ENCODE peak calls at places on chromosomes 3 and 15, in four cellular contexts. B is HCT116, L is HepG2, H is K562. T is an unnamed sample.

GRCh38 chr3:138395865-138396751 is 38.3 kb upstream of the ESYT3 start:
- DNase-seq in L (no peak), H (no peak), B (no peak), T (no peak)

GRCh38 chr15:75995611-75996010 is 16.6 kb downstream of the NRG4 start:
- DNase-seq in L (no peak), H (no peak), B (no peak), T (no peak)

GRCh38 chr3:111636506-111636905 is 41.4 kb upstream of the ZBED2 start:
- DNase-seq in B (no peak), H (no peak), L (no peak), T (no peak)

GRCh38 chr15:64809649-64810498 is 15.6 kb downstream of the PIF1 start:
- DNase-seq in B (peak), H (peak), L (peak), T (peak)

GRCh38 chr3:126128504-126129407 is 44.8 kb upstream of the SLC41A3 start:
- DNase-seq in H (no peak), B (no peak), L (no peak), T (no peak)

GRCh38 chr15:57444877-57445513 is 68.7 kb downstream of the CGNL1 start:
- DNase-seq in H (no peak), B (no peak), L (no peak), T (no peak)

GRCh38 chr15:29233566-29233965 is 36.1 kb downstream of the NSMCE3 start:
- DNase-seq in B (no peak), L (no peak), H (no peak), T (no peak)

GRCh38 chr3:132417695-132418520 is 606 bp downstream of the DNAJC13 start:
- DNase-seq in B (no peak), L (peak), H (peak), T (peak)

GRCh38 chr3:123834631-123835030 is 49.5 kb downstream of the MYLK start:
- DNase-seq in B (no peak), H (no peak), L (no peak), T (no peak)

GRCh38 chr3:53502737-53503136 is 8.3 kb downstream of the CACNA1D start:
- DNase-seq in L (no peak), H (no peak), B (no peak), T (no peak)

GRCh38 chr15:92158426-92158825 is 235.3 kb upstream of the ST8SIA2 start:
- DNase-seq in L (no peak), B (peak), H (no peak), T (peak)

GRCh38 chr3:13281657-13282527 is 138.2 kb downstream of the NUP210 start:
- DNase-seq in L (peak), H (peak), B (no peak), T (no peak)

GRCh38 chr3:181276358-181276896 is 286.9 kb upstream of the DNAJC19 start:
- DNase-seq in H (no peak), L (no peak), B (no peak), T (no peak)

GRCh38 chr15:78194568-78194925 is 39.8 kb downstream of the ACSBG1 start:
- DNase-seq in L (no peak), H (peak), B (no peak), T (no peak)

GRCh38 chr15:63915209-63915887 is 81.6 kb upstream of the HERC1 start:
- DNase-seq in B (no peak), L (no peak), H (no peak), T (no peak)

GRCh38 chr3:172208586-172209332 is 169.4 kb downstream of the FNDC3B start:
- DNase-seq in H (no peak), B (no peak), L (no peak), T (no peak)

GRCh38 chr15:71807125-71807629 is 3.2 kb upstream of the NR2E3 start:
- DNase-seq in L (no peak), H (no peak), B (no peak), T (no peak)

GRCh38 chr3:17738921-17739320 is 3.5 kb downstream of the TBC1D5 start:
- DNase-seq in B (no peak), H (no peak), L (no peak), T (no peak)

GRCh38 chr15:76987896-76988860 is 6.7 kb upstream of the PSTPIP1 start:
- DNase-seq in H (peak), B (no peak), L (no peak), T (no peak)

GRCh38 chr15:100670505-100671021 is 68.2 kb downstream of the ASB7 start:
- DNase-seq in H (no peak), B (no peak), L (no peak), T (no peak)

GRCh38 chr3:161295325-161295724 is 74.2 kb downstream of the NMD3 start:
- DNase-seq in B (no peak), H (no peak), L (peak), T (no peak)

GRCh38 chr3:190701096-190701532 is 161.4 kb downstream of the GMNC start:
- DNase-seq in B (peak), H (no peak), L (peak), T (peak)

GRCh38 chr15:51274956-51275355 is 63.4 kb downstream of the CYP19A1 start:
- DNase-seq in B (no peak), H (no peak), L (no peak), T (no peak)

GRCh38 chr3:32401541-32402052 is 9.9 kb downstream of the CMTM7 start:
- DNase-seq in L (peak), B (no peak), H (no peak), T (peak)

GRCh38 chr3:32401141-32401540 is 9.5 kb downstream of the CMTM7 start:
- DNase-seq in L (peak), B (no peak), H (no peak), T (no peak)

GRCh38 chr3:32398531-32398930 is 6.9 kb downstream of the CMTM7 start:
- DNase-seq in H (no peak), B (no peak), L (no peak), T (no peak)

GRCh38 chr3:32395451-32395970 is 3.9 kb downstream of the CMTM7 start:
- DNase-seq in L (no peak), B (no peak), H (no peak), T (no peak)

DNA sequence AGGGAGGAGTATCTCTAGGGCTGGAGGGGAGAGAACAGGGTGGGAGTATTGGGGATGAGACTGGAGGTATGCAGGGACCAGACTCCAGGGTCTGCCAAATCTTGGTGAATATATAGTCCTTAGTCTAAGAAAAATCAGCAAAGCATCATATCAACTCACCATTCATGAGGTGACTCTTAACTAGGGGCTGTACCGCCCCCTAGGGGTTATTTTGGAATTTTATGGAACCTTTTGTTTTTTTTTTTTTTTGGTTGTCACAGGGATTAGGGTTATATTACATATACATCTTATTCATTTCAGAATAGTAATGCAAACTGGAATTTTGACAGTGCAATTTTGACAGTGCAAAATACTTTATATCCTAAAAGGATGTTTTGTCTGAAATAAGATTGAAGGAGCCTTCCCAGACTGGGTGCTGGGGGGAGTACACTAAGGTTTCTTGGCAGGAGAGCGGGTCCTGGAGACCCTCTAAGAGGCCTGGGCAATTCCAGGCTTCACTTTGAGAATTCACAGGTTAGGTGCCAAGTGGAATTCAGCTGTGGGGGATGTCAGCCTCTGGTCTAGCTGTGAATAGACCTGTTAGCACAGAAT is 7.5 kb downstream of the CMTM7 start:
- DNase-seq in B (no peak), L (peak), H (peak), T (no peak)
- TF ChIP-seq JUND in B (no peak), L (no peak), H (no peak), T (no peak)

GRCh38 chr3:37310666-37311050 is 136.3 kb upstream of the LRRFIP2 start:
- DNase-seq in H (no peak), B (no peak), L (no peak), T (no peak)

GRCh38 chr3:37308247-37308646 is 133.9 kb upstream of the LRRFIP2 start:
- DNase-seq in L (peak), B (peak), H (no peak), T (no peak)

GRCh38 chr3:37301980-37302379 is 127.6 kb upstream of the LRRFIP2 start:
- DNase-seq in H (no peak), L (no peak), B (no peak), T (no peak)

GRCh38 chr3:37309945-37310665 is 135.7 kb upstream of the LRRFIP2 start:
- DNase-seq in H (no peak), L (no peak), B (no peak), T (no peak)

DNA sequence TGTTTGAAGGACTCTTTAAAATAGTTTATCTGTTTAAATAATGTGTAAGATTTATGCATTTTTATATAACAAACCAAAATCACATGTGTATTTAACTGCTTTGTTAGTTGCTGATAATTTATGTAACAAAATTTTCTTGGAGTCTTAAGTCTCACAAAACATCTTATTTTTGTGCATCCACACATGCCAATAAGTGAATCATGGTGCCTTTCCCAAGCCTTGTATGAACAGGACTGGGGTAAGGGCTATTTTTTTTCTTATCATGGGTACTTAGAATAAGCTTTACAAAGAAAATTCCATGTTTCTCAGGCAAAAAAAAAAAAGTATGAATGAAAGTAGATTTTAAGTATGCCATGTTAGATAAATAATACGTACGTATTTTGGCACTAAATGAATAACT is 132.9 kb upstream of the LRRFIP2 start:
- DNase-seq in L (no peak), B (no peak), H (no peak), T (no peak)
- TF ChIP-seq JUND in L (no peak), B (no peak), H (no peak), T (no peak)

GRCh38 chr3:128864351-128864811 is 15.0 kb upstream of the ACAD9 start:
- DNase-seq in L (no peak), H (no peak), B (no peak), T (no peak)
- TF ChIP-seq JUND in L (no peak), H (no peak), B (no peak), T (no peak)

GRCh38 chr3:25910997-25911396 is 121.1 kb downstream of the OXSM start:
- DNase-seq in B (peak), L (peak), H (peak), T (no peak)
- TF ChIP-seq JUND in B (no peak), L (no peak), H (no peak), T (no peak)

DNA sequence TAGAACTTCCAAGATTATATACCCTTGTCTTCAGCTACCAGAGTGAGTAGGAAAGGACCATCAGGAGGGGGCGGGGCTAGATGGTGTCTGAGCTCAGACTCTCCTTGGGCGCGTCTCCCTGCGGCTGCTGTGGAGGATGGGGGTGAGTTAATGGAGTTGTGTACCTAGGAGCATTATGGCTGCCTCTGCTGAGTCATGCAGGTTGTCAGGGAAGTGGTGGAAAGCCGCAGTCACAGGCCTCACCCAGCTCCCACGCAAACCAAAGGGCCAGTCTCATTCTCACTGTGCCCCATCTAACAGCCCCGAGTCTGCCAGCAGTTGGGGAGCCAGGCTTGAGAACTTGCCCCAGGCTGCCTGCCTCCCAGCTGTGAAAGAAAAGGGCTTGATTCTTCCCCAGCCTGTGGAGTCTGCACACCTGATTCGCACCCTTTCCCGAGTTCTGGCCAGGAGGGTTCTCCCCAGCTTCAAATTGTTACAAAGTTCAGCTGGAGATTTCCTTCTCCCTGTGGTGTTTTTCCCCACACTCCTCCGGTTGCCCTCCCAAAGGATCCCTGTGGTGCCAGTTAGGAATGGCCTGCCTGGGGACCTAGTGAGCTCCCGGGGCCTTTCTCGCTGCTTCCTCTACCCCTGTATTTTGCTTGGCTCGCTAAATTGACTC is 143.3 kb downstream of the HCN4 start:
- DNase-seq in L (no peak), B (no peak), H (peak), T (no peak)
- TF ChIP-seq JUND in L (no peak), B (no peak), H (peak), T (no peak)

DNA sequence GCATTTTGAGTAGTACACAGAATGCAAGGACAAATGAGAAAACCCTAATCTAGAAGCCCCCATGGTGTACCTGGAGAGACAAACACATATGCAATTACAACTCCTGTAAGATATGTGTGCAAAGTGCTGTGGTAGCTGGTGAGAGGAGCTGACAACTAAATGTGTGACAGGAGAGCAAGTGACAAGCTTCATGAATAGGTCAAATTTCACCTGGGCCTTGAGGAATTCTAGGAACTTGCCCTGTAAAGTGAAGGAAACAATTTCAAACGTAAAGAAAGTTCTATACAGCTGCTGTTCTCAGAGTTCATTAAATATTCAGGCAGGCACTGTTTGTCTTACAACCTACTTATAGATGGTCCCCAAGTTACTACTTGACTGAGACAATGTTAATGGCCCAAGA is 437.0 kb downstream of the TUSC7 start:
- DNase-seq in B (no peak), H (no peak), L (no peak), T (peak)
- TF ChIP-seq JUND in B (no peak), H (no peak), L (no peak), T (no peak)

GRCh38 chr15:85755942-85756341 is 38.8 kb downstream of the KLHL25 start:
- DNase-seq in H (no peak), B (no peak), L (no peak), T (no peak)
- TF ChIP-seq JUND in H (no peak), B (no peak), L (no peak), T (no peak)

DNA sequence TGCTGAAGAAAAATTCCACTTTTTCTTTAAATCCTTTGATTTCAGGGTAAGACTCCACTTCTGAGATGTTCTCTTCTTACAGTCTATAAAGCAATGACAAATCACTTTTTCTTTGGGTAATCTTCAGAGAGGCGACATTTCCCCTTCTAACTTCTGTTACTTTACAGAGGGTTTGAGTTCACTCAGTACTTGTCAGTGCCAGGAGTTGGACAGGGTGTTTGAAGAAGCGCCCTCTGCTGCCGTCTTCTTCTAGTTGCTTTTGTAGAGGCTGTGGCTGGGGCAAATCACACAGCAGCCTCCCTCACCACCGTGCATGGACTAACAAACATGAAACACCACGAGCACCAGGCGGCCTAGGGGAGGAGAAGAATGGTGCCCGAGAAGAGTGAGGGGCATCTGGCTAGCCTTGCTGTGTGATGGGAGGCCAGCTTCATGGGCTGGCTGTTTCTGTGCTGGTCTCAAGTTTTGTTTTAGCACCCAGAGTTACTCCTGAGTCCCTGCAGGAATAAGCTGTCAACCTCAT is at the start of gene CD80:
- DNase-seq in B (peak), L (peak), H (peak), T (peak)
- TF ChIP-seq JUND in B (no peak), L (no peak), H (no peak), T (no peak)

GRCh38 chr3:183155499-183155898 is 7.0 kb downstream of the LAMP3 start:
- DNase-seq in H (no peak), B (no peak), L (no peak), T (peak)

GRCh38 chr3:183149915-183150825 is 12.4 kb downstream of the LAMP3 start:
- DNase-seq in L (no peak), B (no peak), H (no peak), T (no peak)

GRCh38 chr3:183151086-183151485 is 11.4 kb downstream of the LAMP3 start:
- DNase-seq in H (no peak), L (no peak), B (no peak), T (no peak)

GRCh38 chr3:183153210-183153950 is 9.2 kb downstream of the LAMP3 start:
- DNase-seq in H (no peak), L (no peak), B (no peak), T (no peak)

GRCh38 chr3:183151716-183152385 is 10.7 kb downstream of the LAMP3 start:
- DNase-seq in H (no peak), B (no peak), L (no peak), T (peak)
- TF ChIP-seq JUND in H (no peak), B (no peak), L (no peak), T (no peak)

DNA sequence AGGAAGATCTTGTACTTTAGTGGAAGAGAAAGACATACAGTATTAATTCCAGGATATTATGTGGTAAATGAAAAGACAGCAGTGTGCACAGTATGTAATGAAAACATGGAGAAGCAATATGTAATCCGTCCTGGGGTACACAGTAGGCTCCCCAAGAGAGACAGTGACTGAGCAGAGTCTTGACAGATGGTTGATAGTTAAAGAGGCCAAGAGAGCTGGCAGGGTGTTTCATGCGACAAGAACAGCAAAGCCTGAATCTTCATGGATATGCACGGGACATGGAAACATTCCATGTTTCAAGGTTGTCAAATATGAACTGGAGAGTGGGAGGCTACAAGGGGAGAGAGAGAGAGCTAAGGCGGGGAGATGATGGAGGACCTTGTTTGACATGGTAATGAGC is 338.5 kb downstream of the IL5RA start:
- DNase-seq in B (no peak), H (no peak), L (no peak), T (no peak)
- TF ChIP-seq JUND in B (no peak), H (no peak), L (no peak), T (no peak)